ENCODE peak calls at places on chromosomes 2 and 18, in five cellular contexts. One of them, this sample, is unnamed.

GRCh38 chr2:232885264-232885961 is 15.3 kb downstream of the SNORC start:
- DNase-seq in A549: no peak
- DNase-seq in RKO: no peak
- DNase-seq in NCI-H510A: no peak
- DNase-seq in psoas muscle: no peak
- DNase-seq in this sample: no peak

GRCh38 chr18:35042389-35043066 is 1.3 kb downstream of the MAPRE2 start:
- DNase-seq in A549: no peak
- DNase-seq in RKO: peak; percentile 65
- DNase-seq in NCI-H510A: no peak
- DNase-seq in psoas muscle: no peak
- DNase-seq in this sample: no peak

GRCh38 chr2:209380278-209380677 is 43.6 kb upstream of the MAP2 start:
- DNase-seq in A549: no peak
- DNase-seq in RKO: no peak
- DNase-seq in NCI-H510A: no peak
- DNase-seq in psoas muscle: no peak
- DNase-seq in this sample: no peak

GRCh38 chr2:9423100-9423921 is at the start of the genes CPSF3 and ITGB1BP1:
- DNase-seq in A549: peak; percentile 99
- DNase-seq in RKO: peak; percentile 97
- DNase-seq in NCI-H510A: peak; percentile 94
- DNase-seq in psoas muscle: peak; percentile 99
- DNase-seq in this sample: peak; percentile 97

GRCh38 chr18:13558132-13558531 is 168.2 kb downstream of the FAM210A start:
- DNase-seq in A549: peak; percentile 32
- DNase-seq in RKO: peak; percentile 40
- DNase-seq in NCI-H510A: no peak
- DNase-seq in psoas muscle: no peak
- DNase-seq in this sample: peak; percentile 11

GRCh38 chr2:191933307-191934105 is 86.6 kb upstream of the CAVIN2 start:
- DNase-seq in A549: no peak
- DNase-seq in RKO: no peak
- DNase-seq in NCI-H510A: no peak
- DNase-seq in psoas muscle: no peak
- DNase-seq in this sample: peak; percentile 85

GRCh38 chr18:44047585-44047984 is 633.1 kb upstream of the SETBP1 start:
- DNase-seq in A549: no peak
- DNase-seq in RKO: no peak
- DNase-seq in NCI-H510A: no peak
- DNase-seq in psoas muscle: no peak
- DNase-seq in this sample: no peak

GRCh38 chr2:115290478-115290877 is 848.0 kb downstream of the DPP10 start:
- DNase-seq in A549: no peak
- DNase-seq in RKO: no peak
- DNase-seq in NCI-H510A: no peak
- DNase-seq in psoas muscle: no peak
- DNase-seq in this sample: no peak

GRCh38 chr2:242034996-242035814 is 165.7 kb downstream of the RTP5 start:
- DNase-seq in A549: no peak
- DNase-seq in RKO: no peak
- DNase-seq in NCI-H510A: no peak
- DNase-seq in psoas muscle: peak; percentile 19
- DNase-seq in this sample: no peak

GRCh38 chr2:219182331-219183150 is 4.5 kb downstream of the RETREG2 start:
- DNase-seq in A549: no peak
- DNase-seq in RKO: no peak
- DNase-seq in NCI-H510A: no peak
- DNase-seq in psoas muscle: no peak
- DNase-seq in this sample: no peak

GRCh38 chr2:112811841-112812306 is 24.7 kb downstream of the IL1B start:
- DNase-seq in A549: no peak
- DNase-seq in RKO: no peak
- DNase-seq in NCI-H510A: no peak
- DNase-seq in psoas muscle: no peak
- DNase-seq in this sample: peak; percentile 96

GRCh38 chr18:73752546-73752945 is 395.1 kb downstream of the FBXO15 start:
- DNase-seq in A549: no peak
- DNase-seq in RKO: peak; percentile 78
- DNase-seq in NCI-H510A: no peak
- DNase-seq in psoas muscle: no peak
- DNase-seq in this sample: peak; percentile 87

GRCh38 chr2:8549942-8550341 is 131.9 kb upstream of the ID2 start:
- DNase-seq in A549: no peak
- DNase-seq in RKO: no peak
- DNase-seq in NCI-H510A: no peak
- DNase-seq in psoas muscle: no peak
- DNase-seq in this sample: no peak

GRCh38 chr2:120886967-120887672 is 151.5 kb downstream of the GLI2 start:
- DNase-seq in A549: no peak
- DNase-seq in RKO: no peak
- DNase-seq in NCI-H510A: peak; percentile 39
- DNase-seq in psoas muscle: peak; percentile 46
- DNase-seq in this sample: no peak

GRCh38 chr2:9532421-9532820 is 23.2 kb downstream of the ADAM17 start:
- DNase-seq in A549: no peak
- DNase-seq in RKO: no peak
- DNase-seq in NCI-H510A: no peak
- DNase-seq in psoas muscle: no peak
- DNase-seq in this sample: no peak

GRCh38 chr2:145615626-145616025 is 1095.7 kb upstream of the ZEB2 start:
- DNase-seq in A549: no peak
- DNase-seq in RKO: no peak
- DNase-seq in NCI-H510A: no peak
- DNase-seq in psoas muscle: no peak
- DNase-seq in this sample: no peak

This sample was measured in IMR-90.